ENCODE peak calls at places on chromosome 12, in four cellular contexts. Y is lung; H is A549; I is effector memory CD4-positive, alpha-beta T cell. W is an unnamed sample.

GRCh38 chr12:116922194-116922897 is 11.6 kb downstream of the FBXW8 start:
- DNase-seq in Y (no peak), H (no peak), I (no peak), W (no peak)

GRCh38 chr12:1273051-1273450 is 282.0 kb downstream of the ERC1 start:
- DNase-seq in Y (no peak), H (no peak), I (no peak), W (no peak)

GRCh38 chr12:46585854-46586621 is 213.5 kb upstream of the SLC38A2 start:
- DNase-seq in Y (peak; percentile 37), H (peak; percentile 50), I (no peak), W (peak; percentile 84)

GRCh38 chr12:25889185-25889584 is 69.3 kb upstream of the RASSF8 start:
- DNase-seq in Y (no peak), H (no peak), I (no peak), W (no peak)

GRCh38 chr12:68163546-68164210 is 4.1 kb upstream of the IFNG start:
- DNase-seq in Y (no peak), H (no peak), I (no peak), W (no peak)

GRCh38 chr12:12896261-12896660 is 4.9 kb downstream of the GPRC5A start:
- DNase-seq in Y (no peak), H (peak; percentile 60), I (no peak), W (no peak)

GRCh38 chr12:6271281-6271680 is 39.2 kb upstream of the PLEKHG6 start:
- DNase-seq in Y (no peak), H (no peak), I (no peak), W (no peak)

GRCh38 chr12:118432812-118433540 is 56.6 kb downstream of the SUDS3 start:
- DNase-seq in Y (no peak), H (peak; percentile 64), I (no peak), W (no peak)

GRCh38 chr12:12408265-12408690 is 51.4 kb downstream of the BORCS5 start:
- DNase-seq in Y (no peak), H (no peak), I (no peak), W (no peak)

GRCh38 chr12:47939009-47939601 is 24.3 kb upstream of the TMEM106C start:
- DNase-seq in Y (no peak), H (no peak), I (no peak), W (peak; percentile 38)

GRCh38 chr12:32881702-32882101 is 14.9 kb downstream of the PKP2 start:
- DNase-seq in Y (no peak), H (no peak), I (no peak), W (no peak)

GRCh38 chr12:11482955-11483354 is 87.6 kb upstream of the PRB2 start:
- DNase-seq in Y (no peak), H (no peak), I (no peak), W (no peak)

GRCh38 chr12:56007892-56008471 is 10.9 kb downstream of the SUOX start:
- DNase-seq in Y (no peak), H (no peak), I (no peak), W (no peak)

GRCh38 chr12:68304626-68305025 is 27.5 kb downstream of the MDM1 start:
- DNase-seq in Y (no peak), H (no peak), I (no peak), W (no peak)

GRCh38 chr12:2625267-2625666 is 169.5 kb upstream of the FKBP4 start:
- DNase-seq in Y (no peak), H (no peak), I (no peak), W (no peak)

GRCh38 chr12:116138781-116139180 is 138.7 kb downstream of the MED13L start:
- DNase-seq in Y (no peak), H (no peak), I (no peak), W (no peak)

GRCh38 chr12:62732861-62733427 is 202.0 kb downstream of the PPM1H start:
- DNase-seq in Y (no peak), H (peak; percentile 92), I (no peak), W (no peak)

GRCh38 chr12:116130431-116130830 is 147.1 kb downstream of the MED13L start:
- DNase-seq in Y (no peak), H (no peak), I (no peak), W (no peak)

GRCh38 chr12:56565510-56566101 is 44.0 kb downstream of the RBMS2 start:
- DNase-seq in Y (peak; percentile 53), H (peak; percentile 73), I (no peak), W (no peak)

GRCh38 chr12:23666866-23667265 is 282.6 kb downstream of the SOX5 start:
- DNase-seq in Y (no peak), H (no peak), I (no peak), W (no peak)

GRCh38 chr12:108854453-108855283 is 2.7 kb downstream of the SSH1 start:
- DNase-seq in Y (no peak), H (peak; percentile 96), I (no peak), W (no peak)

GRCh38 chr12:88781909-88782308 is 201.6 kb upstream of the KITLG start:
- DNase-seq in Y (no peak), H (no peak), I (no peak), W (no peak)

GRCh38 chr12:48422060-48422459 is 50.3 kb upstream of the ANP32D start:
- DNase-seq in Y (no peak), H (no peak), I (no peak), W (no peak)

GRCh38 chr12:27332407-27333310 is at the start of gene BMAL2:
- DNase-seq in Y (no peak), H (peak; percentile 29), I (no peak), W (no peak)

GRCh38 chr12:5514545-5514944 is 82.6 kb downstream of the NTF3 start:
- DNase-seq in Y (no peak), H (no peak), I (no peak), W (no peak)

GRCh38 chr12:131493068-131493826 is 217.6 kb upstream of the SFSWAP start:
- DNase-seq in Y (no peak), H (peak; percentile 27), I (no peak), W (no peak)

GRCh38 chr12:69254046-69254445 is 14.7 kb downstream of the CPSF6 start:
- DNase-seq in Y (no peak), H (peak; percentile 64), I (no peak), W (no peak)

GRCh38 chr12:5808956-5809355 is 136.1 kb downstream of the ANO2 start:
- DNase-seq in Y (no peak), H (no peak), I (no peak), W (no peak)

GRCh38 chr12:96034631-96035282 is 630 bp downstream of the LTA4H start:
- DNase-seq in Y (peak; percentile 43), H (no peak), I (no peak), W (no peak)

GRCh38 chr12:112645586-112645985 is 146.0 kb upstream of the RPH3A start:
- DNase-seq in Y (no peak), H (no peak), I (no peak), W (no peak)

GRCh38 chr12:112168561-112168971 is 43.2 kb downstream of the TRAFD1 start:
- DNase-seq in Y (no peak), H (no peak), I (no peak), W (no peak)

GRCh38 chr12:47155457-47156166 is 75.9 kb upstream of the AMIGO2 start:
- DNase-seq in Y (no peak), H (peak; percentile 73), I (no peak), W (no peak)

GRCh38 chr12:83575326-83575725 is 888.6 kb downstream of the TMTC2 start:
- DNase-seq in Y (no peak), H (no peak), I (no peak), W (no peak)

GRCh38 chr12:49808686-49809368 is 19.4 kb downstream of the NCKAP5L start:
- DNase-seq in Y (no peak), H (no peak), I (no peak), W (no peak)

GRCh38 chr12:49809369-49810158 is 18.6 kb downstream of the NCKAP5L start:
- DNase-seq in Y (peak; percentile 63), H (no peak), I (no peak), W (no peak)

GRCh38 chr12:49811136-49811535 is 17.1 kb downstream of the NCKAP5L start:
- DNase-seq in Y (no peak), H (no peak), I (no peak), W (no peak)

GRCh38 chr12:49811961-49812401 is 16.2 kb downstream of the NCKAP5L start:
- DNase-seq in Y (no peak), H (no peak), I (no peak), W (no peak)

DNA sequence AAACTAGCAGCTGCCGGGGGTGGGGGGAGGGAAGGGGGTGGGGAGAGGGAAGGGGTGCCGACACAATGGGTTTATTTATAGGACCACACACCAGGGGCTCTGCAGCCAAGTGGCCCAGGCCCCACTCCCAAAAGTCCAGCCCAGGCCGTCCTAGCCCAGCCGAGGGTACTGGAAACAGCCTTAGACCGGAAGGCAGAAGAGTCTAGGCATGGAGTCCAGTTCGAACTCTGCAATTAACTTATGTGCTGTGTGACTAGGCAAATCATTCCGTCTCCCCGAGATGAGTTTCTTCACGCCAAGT is 18.1 kb downstream of the NCKAP5L start:
- DNase-seq in Y (no peak), H (no peak), I (no peak), W (no peak)
- H3K27ac ChIP-seq in Y (peak overlapping the region; percentile 26), H (no peak overlapping the region), I (no peak overlapping the region), W (no peak overlapping the region)

GRCh38 chr12:65811968-65812700 is 12.1 kb upstream of the HMGA2 start:
- DNase-seq in Y (no peak), H (no peak), I (no peak), W (no peak)
- H3K27ac ChIP-seq in Y (no peak overlapping the region), H (no peak overlapping the region), I (no peak overlapping the region), W (peak overlapping the region; percentile 9)

DNA sequence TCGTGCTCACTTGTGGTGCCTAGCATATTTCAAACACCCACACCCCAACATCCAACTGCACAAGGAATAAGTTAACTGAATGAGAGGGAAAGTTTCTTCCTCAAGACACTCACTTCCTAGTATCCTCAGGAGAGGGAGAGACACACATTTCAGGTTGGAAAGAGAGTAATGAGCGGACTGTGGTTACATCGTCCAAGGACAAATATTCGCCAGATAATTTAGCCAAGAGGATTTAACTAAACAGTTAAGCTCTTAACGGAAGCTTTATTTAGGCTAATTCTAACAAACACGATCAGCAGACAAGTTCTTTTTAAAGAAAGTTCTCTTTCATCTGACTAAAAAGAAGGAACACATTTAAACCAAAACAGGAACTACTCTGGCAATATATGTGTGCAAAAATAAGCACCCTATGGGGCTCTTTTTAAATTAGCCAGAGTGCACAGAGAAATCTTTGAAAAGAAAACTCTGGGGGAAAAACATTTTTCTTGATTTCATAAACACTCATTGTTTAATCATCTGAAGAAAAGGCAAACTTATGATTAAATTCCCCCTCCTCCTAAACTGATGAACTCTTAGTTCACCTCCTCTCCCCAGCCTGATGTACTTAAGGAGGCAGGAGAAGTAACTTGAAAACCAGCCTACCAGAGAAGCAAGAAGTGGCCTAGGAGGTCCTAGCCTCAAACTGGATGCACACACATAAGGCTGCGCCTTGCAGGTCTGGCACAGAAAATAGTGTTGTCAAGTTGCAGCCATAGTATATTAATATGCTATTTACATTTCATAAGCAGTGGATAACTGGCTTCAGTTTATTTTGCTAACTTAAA is 13.3 kb upstream of the BTG1 start:
- DNase-seq in Y (no peak), H (no peak), I (no peak), W (no peak)
- H3K27ac ChIP-seq in Y (no peak overlapping the region), H (peak overlapping the region; percentile 12), I (peak overlapping the region; percentile 7), W (no peak overlapping the region)

GRCh38 chr12:110534811-110535210 is 32.7 kb downstream of the RAD9B start:
- DNase-seq in Y (no peak), H (no peak), I (no peak), W (no peak)
- H3K27ac ChIP-seq in Y (no peak overlapping the region), H (no peak overlapping the region), I (no peak overlapping the region), W (no peak overlapping the region)

W was measured in RWPE2.